ENCODE peak calls at places on chromosome 14, in six cellular contexts. One of them, this sample, is unnamed.
A peak's percentile ranks its signal among the peaks of the same experiment; 100 is the strongest.

GRCh38 chr14:56005580-56006053 is 112.6 kb upstream of the PELI2 start:
- DNase-seq in A549: no peak
- DNase-seq in neuronal stem cell: no peak
- DNase-seq in foreskin keratinocyte: no peak
- DNase-seq in progenitor cell of endocrine pancreas: no peak
- DNase-seq in GM23338: no peak
- DNase-seq in this sample: no peak

GRCh38 chr14:31930493-31931225 is 146.4 kb upstream of the ARHGAP5 start:
- DNase-seq in A549: peak; percentile 38
- DNase-seq in neuronal stem cell: no peak
- DNase-seq in foreskin keratinocyte: peak; percentile 64
- DNase-seq in progenitor cell of endocrine pancreas: no peak
- DNase-seq in GM23338: no peak
- DNase-seq in this sample: no peak

GRCh38 chr14:21496453-21496852 is 14.7 kb downstream of the METTL3 start:
- DNase-seq in A549: no peak
- DNase-seq in neuronal stem cell: no peak
- DNase-seq in foreskin keratinocyte: no peak
- DNase-seq in progenitor cell of endocrine pancreas: no peak
- DNase-seq in GM23338: no peak
- DNase-seq in this sample: no peak

GRCh38 chr14:102008891-102009290 is 44.5 kb downstream of the DYNC1H1 start:
- DNase-seq in A549: no peak
- DNase-seq in neuronal stem cell: no peak
- DNase-seq in foreskin keratinocyte: no peak
- DNase-seq in progenitor cell of endocrine pancreas: no peak
- DNase-seq in GM23338: no peak
- DNase-seq in this sample: no peak

GRCh38 chr14:87643005-87643404 is 350.0 kb downstream of the GALC start:
- DNase-seq in A549: no peak
- DNase-seq in neuronal stem cell: no peak
- DNase-seq in foreskin keratinocyte: peak; percentile 7
- DNase-seq in progenitor cell of endocrine pancreas: no peak
- DNase-seq in GM23338: no peak
- DNase-seq in this sample: no peak

GRCh38 chr14:71751264-71751663 is 181.0 kb upstream of the RGS6 start:
- DNase-seq in A549: no peak
- DNase-seq in neuronal stem cell: no peak
- DNase-seq in foreskin keratinocyte: no peak
- DNase-seq in progenitor cell of endocrine pancreas: no peak
- DNase-seq in GM23338: no peak
- DNase-seq in this sample: no peak

GRCh38 chr14:49950275-49951250 is 57.7 kb downstream of the ARF6 start:
- DNase-seq in A549: no peak
- DNase-seq in neuronal stem cell: no peak
- DNase-seq in foreskin keratinocyte: peak; percentile 97
- DNase-seq in progenitor cell of endocrine pancreas: no peak
- DNase-seq in GM23338: no peak
- DNase-seq in this sample: peak; percentile 82

GRCh38 chr14:30283822-30284446 is 275.0 kb upstream of the G2E3 start:
- DNase-seq in A549: peak; percentile 17
- DNase-seq in neuronal stem cell: no peak
- DNase-seq in foreskin keratinocyte: peak; percentile 47
- DNase-seq in progenitor cell of endocrine pancreas: no peak
- DNase-seq in GM23338: peak; percentile 86
- DNase-seq in this sample: peak; percentile 28

GRCh38 chr14:27391331-27391730 is 793.5 kb upstream of the NOVA1 start:
- DNase-seq in A549: no peak
- DNase-seq in neuronal stem cell: no peak
- DNase-seq in foreskin keratinocyte: no peak
- DNase-seq in progenitor cell of endocrine pancreas: no peak
- DNase-seq in GM23338: no peak
- DNase-seq in this sample: no peak

GRCh38 chr14:21063479-21063878 is 5.9 kb downstream of the RNASE8 start:
- DNase-seq in A549: no peak
- DNase-seq in neuronal stem cell: no peak
- DNase-seq in foreskin keratinocyte: peak; percentile 45
- DNase-seq in progenitor cell of endocrine pancreas: no peak
- DNase-seq in GM23338: peak; percentile 23
- DNase-seq in this sample: no peak

GRCh38 chr14:94317259-94317658 is 5.9 kb downstream of the SERPINA6 start:
- DNase-seq in A549: no peak
- DNase-seq in neuronal stem cell: no peak
- DNase-seq in foreskin keratinocyte: no peak
- DNase-seq in progenitor cell of endocrine pancreas: no peak
- DNase-seq in GM23338: no peak
- DNase-seq in this sample: no peak

GRCh38 chr14:39442293-39442692 is 10.1 kb upstream of the FBXO33 start:
- DNase-seq in A549: no peak
- DNase-seq in neuronal stem cell: no peak
- DNase-seq in foreskin keratinocyte: no peak
- DNase-seq in progenitor cell of endocrine pancreas: no peak
- DNase-seq in GM23338: no peak
- DNase-seq in this sample: no peak

GRCh38 chr14:45633220-45633984 is 380.4 kb upstream of the MIS18BP1 start:
- DNase-seq in A549: no peak
- DNase-seq in neuronal stem cell: no peak
- DNase-seq in foreskin keratinocyte: peak; percentile 70
- DNase-seq in progenitor cell of endocrine pancreas: no peak
- DNase-seq in GM23338: no peak
- DNase-seq in this sample: peak; percentile 4

GRCh38 chr14:99146991-99147740 is 124.8 kb downstream of the BCL11B start:
- DNase-seq in A549: no peak
- DNase-seq in neuronal stem cell: no peak
- DNase-seq in foreskin keratinocyte: no peak
- DNase-seq in progenitor cell of endocrine pancreas: no peak
- DNase-seq in GM23338: no peak
- DNase-seq in this sample: no peak

GRCh38 chr14:97697772-97698171 is 900.6 kb downstream of the VRK1 start:
- DNase-seq in A549: no peak
- DNase-seq in neuronal stem cell: no peak
- DNase-seq in foreskin keratinocyte: no peak
- DNase-seq in progenitor cell of endocrine pancreas: no peak
- DNase-seq in GM23338: no peak
- DNase-seq in this sample: no peak

GRCh38 chr14:85566603-85567002 is 36.7 kb downstream of the FLRT2 start:
- DNase-seq in A549: no peak
- DNase-seq in neuronal stem cell: no peak
- DNase-seq in foreskin keratinocyte: peak; percentile 85
- DNase-seq in progenitor cell of endocrine pancreas: no peak
- DNase-seq in GM23338: no peak
- DNase-seq in this sample: peak; percentile 32

GRCh38 chr14:63273717-63274673 is 44.7 kb downstream of the GPHB5 start:
- DNase-seq in A549: no peak
- DNase-seq in neuronal stem cell: no peak
- DNase-seq in foreskin keratinocyte: no peak
- DNase-seq in progenitor cell of endocrine pancreas: no peak
- DNase-seq in GM23338: no peak
- DNase-seq in this sample: no peak

GRCh38 chr14:89185919-89186849 is 230.8 kb downstream of the FOXN3 start:
- DNase-seq in A549: no peak
- DNase-seq in neuronal stem cell: no peak
- DNase-seq in foreskin keratinocyte: peak; percentile 91
- DNase-seq in progenitor cell of endocrine pancreas: no peak
- DNase-seq in GM23338: no peak
- DNase-seq in this sample: peak; percentile 89

GRCh38 chr14:93716002-93716401 is 72.3 kb downstream of the PRIMA1 start:
- DNase-seq in A549: no peak
- DNase-seq in neuronal stem cell: no peak
- DNase-seq in foreskin keratinocyte: no peak
- DNase-seq in progenitor cell of endocrine pancreas: no peak
- DNase-seq in GM23338: no peak
- DNase-seq in this sample: no peak

GRCh38 chr14:75690010-75690409 is 29.0 kb downstream of the TTLL5 start:
- DNase-seq in A549: no peak
- DNase-seq in neuronal stem cell: no peak
- DNase-seq in foreskin keratinocyte: no peak
- DNase-seq in progenitor cell of endocrine pancreas: no peak
- DNase-seq in GM23338: no peak
- DNase-seq in this sample: no peak

GRCh38 chr14:25049127-25049558 is 804 bp downstream of the STXBP6 start:
- DNase-seq in A549: no peak
- DNase-seq in neuronal stem cell: no peak
- DNase-seq in foreskin keratinocyte: peak; percentile 3
- DNase-seq in progenitor cell of endocrine pancreas: no peak
- DNase-seq in GM23338: peak; percentile 45
- DNase-seq in this sample: no peak

GRCh38 chr14:105126970-105127307 is 41.6 kb downstream of the JAG2 start:
- DNase-seq in A549: no peak
- DNase-seq in neuronal stem cell: no peak
- DNase-seq in foreskin keratinocyte: no peak
- DNase-seq in progenitor cell of endocrine pancreas: no peak
- DNase-seq in GM23338: no peak
- DNase-seq in this sample: no peak

GRCh38 chr14:35814371-35815005 is 5.4 kb upstream of the RALGAPA1 start:
- DNase-seq in A549: no peak
- DNase-seq in neuronal stem cell: peak; percentile 49
- DNase-seq in foreskin keratinocyte: no peak
- DNase-seq in progenitor cell of endocrine pancreas: peak; percentile 48
- DNase-seq in GM23338: peak; percentile 87
- DNase-seq in this sample: no peak

GRCh38 chr14:70726651-70727375 is 82.5 kb downstream of the MAP3K9 start:
- DNase-seq in A549: no peak
- DNase-seq in neuronal stem cell: no peak
- DNase-seq in foreskin keratinocyte: no peak
- DNase-seq in progenitor cell of endocrine pancreas: no peak
- DNase-seq in GM23338: no peak
- DNase-seq in this sample: no peak

GRCh38 chr14:66974397-66975025 is 214.7 kb upstream of the GARIN2 start:
- DNase-seq in A549: no peak
- DNase-seq in neuronal stem cell: no peak
- DNase-seq in foreskin keratinocyte: peak; percentile 75
- DNase-seq in progenitor cell of endocrine pancreas: no peak
- DNase-seq in GM23338: no peak
- DNase-seq in this sample: peak; percentile 18

GRCh38 chr14:99320621-99321235 is 48.7 kb upstream of the BCL11B start:
- DNase-seq in A549: no peak
- DNase-seq in neuronal stem cell: no peak
- DNase-seq in foreskin keratinocyte: no peak
- DNase-seq in progenitor cell of endocrine pancreas: no peak
- DNase-seq in GM23338: no peak
- DNase-seq in this sample: no peak

GRCh38 chr14:32102152-32102787 is 25.2 kb downstream of the ARHGAP5 start:
- DNase-seq in A549: no peak
- DNase-seq in neuronal stem cell: no peak
- DNase-seq in foreskin keratinocyte: no peak
- DNase-seq in progenitor cell of endocrine pancreas: no peak
- DNase-seq in GM23338: no peak
- DNase-seq in this sample: no peak

GRCh38 chr14:98323850-98324249 is 948.1 kb downstream of the BCL11B start:
- DNase-seq in A549: no peak
- DNase-seq in neuronal stem cell: no peak
- DNase-seq in foreskin keratinocyte: no peak
- DNase-seq in progenitor cell of endocrine pancreas: no peak
- DNase-seq in GM23338: no peak
- DNase-seq in this sample: no peak

GRCh38 chr14:36428350-36428749 is 91.7 kb downstream of the NKX2-1 start:
- DNase-seq in A549: no peak
- DNase-seq in neuronal stem cell: no peak
- DNase-seq in foreskin keratinocyte: no peak
- DNase-seq in progenitor cell of endocrine pancreas: no peak
- DNase-seq in GM23338: no peak
- DNase-seq in this sample: no peak

GRCh38 chr14:104329793-104330192 is 191.4 kb downstream of the KIF26A start:
- DNase-seq in A549: no peak
- DNase-seq in neuronal stem cell: no peak
- DNase-seq in foreskin keratinocyte: no peak
- DNase-seq in progenitor cell of endocrine pancreas: no peak
- DNase-seq in GM23338: no peak
- DNase-seq in this sample: no peak

GRCh38 chr14:86646688-86647687 is 1117.0 kb downstream of the FLRT2 start:
- DNase-seq in A549: no peak
- DNase-seq in neuronal stem cell: no peak
- DNase-seq in foreskin keratinocyte: peak; percentile 26
- DNase-seq in progenitor cell of endocrine pancreas: no peak
- DNase-seq in GM23338: peak; percentile 47
- DNase-seq in this sample: no peak

This sample was measured in RWPE1.